ENCODE peak calls at places on chromosomes 4 and X, in six cellular contexts. One of them, this sample, is unnamed.

GRCh38 chrX:39492495-39493162 is 605.1 kb downstream of the BCOR start:
- DNase-seq in NCI-H2081: no peak
- DNase-seq in tibial artery: no peak
- DNase-seq in endothelial cell: no peak
- DNase-seq in K562: no peak
- DNase-seq in upper lobe of right lung: no peak
- DNase-seq in this sample: no peak

GRCh38 chrX:119186763-119187162 is 49.3 kb upstream of the PGRMC1 start:
- DNase-seq in NCI-H2081: no peak
- DNase-seq in tibial artery: no peak
- DNase-seq in endothelial cell: no peak
- DNase-seq in K562: no peak
- DNase-seq in upper lobe of right lung: no peak
- DNase-seq in this sample: no peak

GRCh38 chr4:158020175-158020574 is 152.7 kb downstream of the GASK1B start:
- DNase-seq in NCI-H2081: no peak
- DNase-seq in tibial artery: peak
- DNase-seq in endothelial cell: no peak
- DNase-seq in K562: no peak
- DNase-seq in upper lobe of right lung: no peak
- DNase-seq in this sample: peak

GRCh38 chrX:106698693-106699092 is 27.8 kb upstream of the RNF128 start:
- DNase-seq in NCI-H2081: no peak
- DNase-seq in tibial artery: no peak
- DNase-seq in endothelial cell: no peak
- DNase-seq in K562: no peak
- DNase-seq in upper lobe of right lung: no peak
- DNase-seq in this sample: peak

GRCh38 chr4:177554966-177555574 is 112.8 kb upstream of the AGA start:
- DNase-seq in NCI-H2081: no peak
- DNase-seq in tibial artery: no peak
- DNase-seq in endothelial cell: peak
- DNase-seq in K562: peak
- DNase-seq in upper lobe of right lung: no peak
- DNase-seq in this sample: peak

GRCh38 chr4:40311811-40312346 is 23.3 kb upstream of the CHRNA9 start:
- DNase-seq in NCI-H2081: no peak
- DNase-seq in tibial artery: no peak
- DNase-seq in endothelial cell: peak
- DNase-seq in K562: peak
- DNase-seq in upper lobe of right lung: no peak
- DNase-seq in this sample: no peak

GRCh38 chrX:147848009-147848408 is 63.7 kb upstream of the FMR1 start:
- DNase-seq in NCI-H2081: no peak
- DNase-seq in tibial artery: no peak
- DNase-seq in endothelial cell: no peak
- DNase-seq in K562: no peak
- DNase-seq in upper lobe of right lung: no peak
- DNase-seq in this sample: no peak

GRCh38 chr4:175536852-175537453 is 275.1 kb downstream of the GPM6A start:
- DNase-seq in NCI-H2081: peak
- DNase-seq in tibial artery: no peak
- DNase-seq in endothelial cell: peak
- DNase-seq in K562: peak
- DNase-seq in upper lobe of right lung: no peak
- DNase-seq in this sample: peak

GRCh38 chrX:53089224-53089842 is 4.6 kb upstream of the KANTR start:
- DNase-seq in NCI-H2081: peak
- DNase-seq in tibial artery: peak
- DNase-seq in endothelial cell: no peak
- DNase-seq in K562: peak
- DNase-seq in upper lobe of right lung: no peak
- DNase-seq in this sample: peak

GRCh38 chr4:185202984-185203379 is 818 bp downstream of the CFAP97 start:
- DNase-seq in NCI-H2081: no peak
- DNase-seq in tibial artery: no peak
- DNase-seq in endothelial cell: peak
- DNase-seq in K562: no peak
- DNase-seq in upper lobe of right lung: no peak
- DNase-seq in this sample: no peak

GRCh38 chr4:190121759-190122158 is 51.8 kb upstream of the DUX4 start:
- DNase-seq in NCI-H2081: no peak
- DNase-seq in tibial artery: no peak
- DNase-seq in endothelial cell: no peak
- DNase-seq in K562: no peak
- DNase-seq in upper lobe of right lung: peak
- DNase-seq in this sample: no peak

GRCh38 chr4:182067828-182068227 is 175.4 kb upstream of the TENM3 start:
- DNase-seq in NCI-H2081: no peak
- DNase-seq in tibial artery: no peak
- DNase-seq in endothelial cell: no peak
- DNase-seq in K562: no peak
- DNase-seq in upper lobe of right lung: no peak
- DNase-seq in this sample: no peak

GRCh38 chrX:153700376-153700945 is 12.7 kb downstream of the SLC6A8 start:
- DNase-seq in NCI-H2081: no peak
- DNase-seq in tibial artery: no peak
- DNase-seq in endothelial cell: no peak
- DNase-seq in K562: no peak
- DNase-seq in upper lobe of right lung: no peak
- DNase-seq in this sample: no peak